ENCODE peak calls at places on chromosomes 7 and 10, in six cellular contexts. G is stromal cell of bone marrow, L is OCI-LY7, T is progenitor cell of endocrine pancreas, I is HT-29, B is NCI-H1105 treated with DMSO at 0.1 percent for 48 hours. H is an unnamed sample.

GRCh38 chr10:94461503-94461902 is 59.2 kb downstream of the TBC1D12 start:
- DNase-seq in G (no peak), L (no peak), T (no peak), I (no peak), B (no peak), H (no peak)

GRCh38 chr10:63465293-63466167 is at the start of gene JMJD1C:
- DNase-seq in G (peak), L (peak), T (peak), I (peak), B (peak), H (peak)

GRCh38 chr7:108335264-108335918 is 120.8 kb downstream of the NRCAM start:
- DNase-seq in G (no peak), L (no peak), T (no peak), I (peak), B (peak), H (no peak)

GRCh38 chr10:131219955-131220489 is 91.5 kb downstream of the TCERG1L start:
- DNase-seq in G (no peak), L (no peak), T (no peak), I (no peak), B (no peak), H (peak)

GRCh38 chr7:131076711-131077170 is 250.9 kb upstream of the MKLN1 start:
- DNase-seq in G (peak), L (no peak), T (no peak), I (no peak), B (no peak), H (no peak)

GRCh38 chr7:906776-907157 is 30.4 kb downstream of the GET4 start:
- DNase-seq in G (no peak), L (no peak), T (no peak), I (no peak), B (no peak), H (no peak)

GRCh38 chr10:12656518-12657142 is 307.3 kb downstream of the CAMK1D start:
- DNase-seq in G (peak), L (peak), T (no peak), I (peak), B (peak), H (no peak)

GRCh38 chr10:67788028-67788886 is 49.7 kb downstream of the DNAJC12 start:
- DNase-seq in G (no peak), L (peak), T (peak), I (peak), B (no peak), H (no peak)

GRCh38 chr7:83410989-83411591 is 237.8 kb downstream of the SEMA3E start:
- DNase-seq in G (peak), L (peak), T (no peak), I (peak), B (peak), H (no peak)

GRCh38 chr10:117148284-117148683 is 10.2 kb upstream of the VAX1 start:
- DNase-seq in G (no peak), L (no peak), T (no peak), I (no peak), B (no peak), H (no peak)

GRCh38 chr7:135843214-135843613 is 94.6 kb upstream of the FAM180A start:
- DNase-seq in G (no peak), L (peak), T (no peak), I (no peak), B (no peak), H (no peak)

GRCh38 chr7:148883233-148884048 is 650 bp downstream of the EZH2 start:
- DNase-seq in G (no peak), L (peak), T (peak), I (peak), B (peak), H (peak)

GRCh38 chr7:117659453-117660086 is 179.7 kb downstream of the CFTR start:
- DNase-seq in G (peak), L (no peak), T (no peak), I (no peak), B (no peak), H (no peak)

GRCh38 chr7:30658471-30659074 is 23.7 kb downstream of the CRHR2 start:
- DNase-seq in G (no peak), L (no peak), T (no peak), I (no peak), B (no peak), H (no peak)

GRCh38 chr7:44289341-44290249 is 35.8 kb downstream of the CAMK2B start:
- DNase-seq in G (no peak), L (no peak), T (peak), I (no peak), B (no peak), H (peak)

GRCh38 chr7:56046728-56047445 is 4.4 kb downstream of the PSPH start:
- DNase-seq in G (no peak), L (no peak), T (no peak), I (peak), B (no peak), H (no peak)

GRCh38 chr7:96224682-96225081 is 97.2 kb downstream of the SLC25A13 start:
- DNase-seq in G (no peak), L (no peak), T (no peak), I (peak), B (no peak), H (no peak)

GRCh38 chr7:100641860-100642533 is 645 bp upstream of the TFR2 start:
- DNase-seq in G (no peak), L (no peak), T (no peak), I (no peak), B (no peak), H (no peak)